ENCODE peak calls at places on chromosomes 3 and 15, in nine cellular contexts. N is cardiac septum; I is NCI-H510A; H is T-helper 2 cell; R is activated CD4-positive, alpha-beta T cell treated with anti-CD3 and anti-CD28 coated beads for 4 hours; C is stimulated activated CD4-positive, alpha-beta T cell treated with anti-CD3 and anti-CD28 coated beads, Interleukin-1b, Interleukin-23, amount 100 ng/mL, for 1 hour; D is A549; S is GDM1; O is NCI-H82. Z is an unnamed sample.

GRCh38 chr3:187641319-187641976 is 28.7 kb downstream of the SST start:
- DNase-seq in S (no peak), N (no peak), D (no peak), O (no peak), I (no peak), R (no peak), H (no peak), C (no peak), Z (no peak)

GRCh38 chr3:129654126-129654525 is 47.6 kb upstream of the PLXND1 start:
- DNase-seq in H (no peak), C (no peak), I (no peak), R (no peak), O (no peak), D (no peak), N (no peak), S (no peak), Z (no peak)

GRCh38 chr3:6549296-6549695 is 311.6 kb upstream of the GRM7 start:
- DNase-seq in O (no peak), R (no peak), D (no peak), C (no peak), I (no peak), H (no peak), S (no peak), N (no peak), Z (no peak)

GRCh38 chr3:76651784-76652183 is 388.1 kb upstream of the ROBO2 start:
- DNase-seq in H (no peak), I (no peak), R (no peak), N (no peak), D (no peak), C (no peak), S (no peak), O (peak), Z (no peak)

GRCh38 chr3:10505050-10505790 is at the start of gene ATP2B2:
- DNase-seq in I (no peak), S (no peak), C (no peak), R (no peak), D (peak), N (no peak), H (peak), O (peak), Z (no peak)

GRCh38 chr3:12452361-12453330 is 31.6 kb upstream of the TSEN2 start:
- DNase-seq in N (no peak), H (no peak), I (no peak), C (no peak), D (no peak), S (no peak), O (no peak), R (no peak), Z (no peak)

GRCh38 chr3:24123596-24123995 is 178.5 kb downstream of the NR1D2 start:
- DNase-seq in H (no peak), O (no peak), I (no peak), D (no peak), R (no peak), S (no peak), N (no peak), C (no peak), Z (no peak)

GRCh38 chr3:12954891-12955650 is 113.7 kb upstream of the RPL32 start:
- DNase-seq in O (no peak), R (no peak), N (peak), D (no peak), S (no peak), I (no peak), H (no peak), C (no peak), Z (no peak)

GRCh38 chr3:170811928-170812591 is 57.9 kb downstream of the RPL22L1 start:
- DNase-seq in N (no peak), D (peak), R (peak), O (peak), C (peak), H (peak), I (peak), S (peak), Z (peak)

GRCh38 chr15:89845305-89845893 is 30.7 kb upstream of the ANPEP start:
- DNase-seq in R (no peak), H (no peak), D (peak), O (no peak), I (no peak), N (no peak), S (no peak), C (no peak), Z (peak)